ENCODE peak calls at places on chromosomes 13 and 19, in four cellular contexts. E is Right ventricle myocardium superior, A is heart left ventricle, S is AG08395. G is an unnamed sample.

GRCh38 chr19:8484331-8484894 is 18.0 kb downstream of the PRAM1 start:
- DNase-seq in A (peak; percentile 52), E (peak; percentile 74), S (no peak), G (peak; percentile 33)

GRCh38 chr13:102311901-102312300 is 89.9 kb downstream of the FGF14 start:
- DNase-seq in A (no peak), S (no peak), E (no peak), G (no peak)

GRCh38 chr19:47587295-47587694 is 14.3 kb upstream of the ZNF541 start:
- DNase-seq in S (no peak), E (no peak), A (no peak), G (no peak)

GRCh38 chr13:109667754-109668360 is 118.5 kb downstream of the IRS2 start:
- DNase-seq in S (no peak), A (no peak), E (no peak), G (no peak)

GRCh38 chr19:48560095-48560530 is 8.1 kb downstream of the SULT2B1 start:
- DNase-seq in A (no peak), E (no peak), S (no peak), G (no peak)

GRCh38 chr13:46170687-46171086 is 11.3 kb downstream of the LCP1 start:
- DNase-seq in A (no peak), S (no peak), E (no peak), G (no peak)

GRCh38 chr19:17718988-17719711 is at the start of gene MAP1S:
- DNase-seq in E (peak; percentile 82), A (peak; percentile 66), S (peak; percentile 78), G (peak; percentile 51)

GRCh38 chr13:110006304-110006703 is 219.9 kb upstream of the IRS2 start:
- DNase-seq in E (no peak), A (no peak), S (peak; percentile 17), G (no peak)

GRCh38 chr13:110231348-110232047 is 75.5 kb downstream of the COL4A1 start:
- DNase-seq in S (no peak), E (no peak), A (no peak), G (no peak)

GRCh38 chr13:71169125-71169524 is 697.9 kb downstream of the DACH1 start:
- DNase-seq in S (no peak), A (no peak), E (no peak), G (no peak)

GRCh38 chr13:30730526-30730925 is 4.8 kb upstream of the ALOX5AP start:
- DNase-seq in E (no peak), A (no peak), S (no peak), G (no peak)

GRCh38 chr19:8607386-8607785 is 3.1 kb downstream of the ADAMTS10 start:
- DNase-seq in S (peak; percentile 57), E (peak; percentile 71), A (peak; percentile 46), G (peak; percentile 55)